ENCODE peak calls at places on chromosome 13, in six cellular contexts. N, B, D, M, T and C are unnamed samples. For H3K9me3, the result is how much of the 10 kb centered on the place peaks cover.

GRCh38 chr13:75715598-75716523 is 79.7 kb downstream of the LMO7 start:
- DNase-seq in T (no peak), N (no peak), D (no peak), B (peak), M (no peak), C (no peak)

GRCh38 chr13:110610955-110611595 is 4.3 kb upstream of the NAXD start:
- DNase-seq in T (no peak), D (no peak), N (no peak), M (peak), B (peak), C (no peak)

GRCh38 chr13:73653688-73654087 is 480.5 kb downstream of the KLF12 start:
- DNase-seq in D (no peak), T (no peak), B (no peak), N (no peak), M (no peak), C (no peak)

GRCh38 chr13:35260316-35260715 is 216.2 kb downstream of the MAB21L1 start:
- DNase-seq in N (no peak), B (no peak), T (no peak), M (no peak), D (no peak), C (no peak)

GRCh38 chr13:72544042-72544441 is 183.4 kb downstream of the MZT1 start:
- DNase-seq in D (no peak), M (no peak), B (no peak), T (no peak), N (no peak), C (no peak)

GRCh38 chr13:33933810-33934209 is 115.9 kb downstream of the RFC3 start:
- DNase-seq in N (no peak), M (no peak), D (no peak), T (no peak), B (no peak), C (no peak)

GRCh38 chr13:80430561-80430960 is 89.6 kb upstream of the SPRY2 start:
- DNase-seq in T (no peak), D (no peak), B (peak), M (peak), N (no peak), C (no peak)

GRCh38 chr13:52070929-52071523 is 46.5 kb downstream of the UTP14C start:
- DNase-seq in N (no peak), D (peak), M (peak), T (no peak), B (no peak), C (peak)

GRCh38 chr13:37870489-37870845 is 895 bp upstream of the TRPC4 start:
- DNase-seq in D (no peak), N (no peak), M (no peak), T (no peak), B (no peak), C (no peak)

GRCh38 chr13:102877285-102877684 is 31.5 kb downstream of the ERCC5 start:
- DNase-seq in T (no peak), M (peak), N (no peak), B (no peak), D (no peak), C (no peak)

GRCh38 chr13:90868321-90868920 is 479.1 kb upstream of the MIR17HG start:
- DNase-seq in N (peak), B (peak), D (no peak), T (no peak), M (peak), C (no peak)

GRCh38 chr13:38366954-38367645 is 17.4 kb downstream of the UFM1 start:
- DNase-seq in B (peak), N (no peak), M (peak), D (no peak), T (no peak), C (no peak)

GRCh38 chr13:56356690-56357089 is 784.0 kb upstream of the PRR20A start:
- DNase-seq in B (peak), N (no peak), D (no peak), M (no peak), T (no peak), C (no peak)

GRCh38 chr13:27016871-27017270 is 154.7 kb downstream of the USP12 start:
- DNase-seq in T (no peak), D (no peak), M (no peak), N (peak), B (no peak), C (no peak)

GRCh38 chr13:51759240-51759639 is 44.7 kb downstream of the DHRS12 start:
- DNase-seq in T (no peak), M (peak), D (no peak), B (no peak), N (no peak), C (no peak)

GRCh38 chr13:33963134-33963533 is 145.2 kb downstream of the RFC3 start:
- DNase-seq in T (no peak), D (no peak), B (no peak), M (no peak), N (no peak), C (no peak)

GRCh38 chr13:106835477-106835876 is 267.5 kb upstream of the ARGLU1 start:
- DNase-seq in N (no peak), M (no peak), D (no peak), B (no peak), T (no peak), C (no peak)

GRCh38 chr13:46475586-46475991 is 77.4 kb upstream of the LRCH1 start:
- DNase-seq in D (no peak), B (peak), M (peak), N (no peak), T (no peak), C (no peak)

GRCh38 chr13:73138967-73139491 is 80.2 kb downstream of the KLF5 start:
- DNase-seq in N (peak), D (no peak), B (peak), M (peak), T (no peak), C (no peak)

GRCh38 chr13:38868870-38869269 is 121.8 kb downstream of the STOML3 start:
- DNase-seq in B (no peak), T (no peak), N (no peak), D (no peak), M (no peak), C (no peak)

GRCh38 chr13:38462605-38463004 is 113.0 kb downstream of the UFM1 start:
- DNase-seq in D (no peak), N (no peak), B (no peak), M (no peak), T (no peak), C (no peak)

GRCh38 chr13:44249439-44249838 is 124.2 kb upstream of the SERP2 start:
- DNase-seq in T (no peak), B (peak), D (no peak), N (peak), M (peak), C (no peak)

GRCh38 chr13:44068169-44068568 is 188.5 kb downstream of the LACC1 start:
- DNase-seq in D (no peak), B (peak), M (peak), N (no peak), T (no peak), C (no peak)

GRCh38 chr13:33353210-33353609 is 67.7 kb upstream of the STARD13 start:
- DNase-seq in T (no peak), N (peak), B (no peak), D (no peak), M (no peak), C (no peak)

GRCh38 chr13:60265566-60265965 is 101.8 kb upstream of the DIAPH3 start:
- DNase-seq in D (no peak), T (no peak), B (no peak), M (peak), N (no peak), C (no peak)

GRCh38 chr13:80084086-80084676 is 256.7 kb downstream of the SPRY2 start:
- DNase-seq in D (no peak), N (no peak), T (no peak), B (peak), M (peak), C (no peak)

GRCh38 chr13:44331446-44331845 is 42.2 kb upstream of the SERP2 start:
- DNase-seq in N (no peak), T (no peak), B (no peak), M (peak), D (no peak), C (no peak)

GRCh38 chr13:73548444-73548843 is 489.6 kb downstream of the KLF5 start:
- DNase-seq in B (no peak), N (no peak), D (no peak), T (no peak), M (no peak), C (no peak)

GRCh38 chr13:110275931-110276552 is 30.9 kb downstream of the COL4A1 start:
- DNase-seq in T (no peak), M (no peak), N (no peak), D (no peak), B (no peak), C (no peak)

GRCh38 chr13:74132768-74133656 is 1.2 kb downstream of the KLF12 start:
- DNase-seq in B (no peak), N (peak), D (peak), M (peak), T (peak), C (peak)

GRCh38 chr13:40189885-40190655 is 476.4 kb downstream of the FOXO1 start:
- DNase-seq in D (peak), T (no peak), B (no peak), M (peak), N (no peak), C (no peak)

GRCh38 chr13:75537401-75538365 is at the start of gene COMMD6:
- DNase-seq in D (peak), B (peak), M (peak), N (peak), T (peak), C (peak)

DNA sequence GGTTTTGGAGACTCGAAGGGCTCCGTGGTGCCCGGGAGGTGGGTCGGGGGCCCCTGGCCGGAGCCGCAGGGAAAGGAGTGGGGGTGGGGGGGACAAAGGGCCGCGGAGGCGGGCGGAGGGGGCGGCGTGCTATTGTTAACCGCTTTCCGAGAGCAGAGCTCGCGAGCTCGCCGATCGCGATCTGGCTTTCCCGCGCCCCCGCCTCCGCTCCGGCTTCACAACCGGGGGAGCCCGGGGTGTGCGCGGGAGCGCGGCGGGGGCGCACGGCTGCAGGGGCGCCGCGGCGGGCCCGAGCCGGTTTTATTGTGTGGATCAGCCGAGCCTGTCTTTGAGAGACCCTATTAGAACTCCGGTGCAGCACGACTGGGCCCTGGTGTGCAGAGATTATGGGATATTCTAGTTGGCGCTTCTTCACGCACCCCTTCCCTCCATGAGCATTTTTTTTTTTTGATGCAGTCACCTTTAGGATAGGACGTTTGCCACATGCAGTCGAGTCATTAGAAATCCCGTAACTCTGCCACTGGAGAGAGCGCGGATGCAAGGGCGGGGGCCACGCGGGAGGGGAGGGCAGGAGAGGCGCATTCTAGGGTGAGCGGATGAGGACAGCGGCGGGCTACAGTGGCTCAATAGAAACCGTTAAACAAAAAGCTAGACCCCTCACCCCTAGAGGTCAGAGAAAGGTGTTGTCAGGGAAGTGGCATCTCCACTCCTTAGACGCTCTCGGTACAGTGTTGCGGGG is 3.6 kb downstream of the FGF9 start:
- DNase-seq in N (peak), M (no peak), T (peak), B (no peak), D (peak), C (no peak)
- H3K9ac ChIP-seq in N (peak), M (no peak), T (no peak), B (no peak), D (no peak), C (no peak)

GRCh38 chr13:99978781-99979452 is 2.7 kb upstream of the ZIC2 start:
- DNase-seq in D (peak), T (peak), N (peak), M (no peak), B (no peak), C (no peak)
- H3K9me3 ChIP-seq in D (under half), T (under half), N (under half), M (under half), B (under half), C (under half)

GRCh38 chr13:49996166-49996915 is 501 bp upstream of the TRIM13 start:
- DNase-seq in T (peak), N (peak), B (peak), D (peak), M (peak), C (peak)
- H3K9ac ChIP-seq in T (peak), N (peak), B (peak), D (peak), M (peak), C (peak)

DNA sequence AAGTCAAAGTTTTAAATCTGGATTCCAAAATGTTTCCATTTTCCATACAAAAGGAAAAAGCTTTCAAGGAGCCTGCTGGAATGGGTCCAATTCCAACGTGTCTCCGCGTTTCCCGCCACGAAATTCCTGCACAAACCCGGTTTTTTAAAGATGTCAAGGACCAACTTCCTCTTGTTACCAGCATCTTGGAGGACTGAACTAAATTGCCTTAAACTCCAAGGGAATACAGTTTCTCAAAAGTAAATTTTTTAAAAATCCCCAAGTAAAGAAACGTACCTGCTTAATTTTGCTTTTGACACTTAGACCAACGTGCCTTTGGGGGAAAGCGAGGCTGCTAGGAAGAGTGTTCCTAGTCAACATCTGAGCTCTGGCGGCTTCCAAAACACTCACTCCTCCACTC is 12.3 kb upstream of the SOX1 start:
- DNase-seq in T (no peak), M (no peak), B (no peak), N (no peak), D (no peak), C (no peak)
- H3K9me3 ChIP-seq in T (under half), M (under half), B (under half), N (under half), D (under half), C (under half)

DNA sequence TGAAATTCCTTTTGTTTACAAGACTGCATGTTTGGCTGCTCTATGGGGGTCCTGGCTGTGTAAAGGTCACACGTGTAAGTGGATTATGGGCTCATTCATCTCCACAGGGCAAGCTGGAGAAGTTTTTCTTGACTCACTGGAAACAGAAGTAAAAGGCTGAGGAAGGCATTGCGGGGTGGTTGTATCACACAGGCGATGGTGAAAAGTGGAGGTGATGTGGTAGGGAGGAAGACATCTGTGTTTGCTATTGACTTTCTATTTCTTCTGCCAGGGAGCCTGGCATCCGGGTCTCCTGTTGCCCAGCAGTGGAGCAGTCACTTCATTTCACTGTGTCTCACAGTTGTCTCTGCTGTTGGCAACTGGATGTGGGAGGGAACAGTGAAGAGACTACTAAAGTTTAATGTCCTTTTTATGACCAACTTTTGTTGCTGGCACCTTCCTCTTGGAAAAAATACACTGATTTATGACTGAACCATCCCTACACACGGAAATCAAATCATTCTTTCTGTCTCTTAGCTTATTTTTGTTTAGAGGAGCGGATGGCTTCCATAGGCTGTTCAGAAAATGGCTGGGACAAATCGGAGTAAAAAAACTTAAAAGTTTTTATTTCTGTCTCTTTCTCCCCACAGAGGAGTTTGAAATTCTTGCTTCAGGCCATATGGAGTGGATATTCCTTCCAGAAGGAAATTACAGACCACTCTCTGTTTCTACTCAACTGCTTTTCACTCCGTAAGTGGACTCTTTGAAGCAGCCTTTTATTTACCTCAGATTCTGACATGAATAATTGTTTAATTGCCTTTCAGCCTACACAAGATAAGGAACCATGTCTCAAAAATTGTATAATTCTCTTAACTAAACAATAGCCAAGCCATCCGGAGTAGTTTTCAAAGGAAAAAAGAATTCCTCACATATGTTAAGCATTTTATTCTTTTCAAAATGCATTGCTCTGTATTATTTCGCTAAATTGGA is 23.9 kb upstream of the MEDAG start:
- DNase-seq in D (peak), B (no peak), M (no peak), N (no peak), T (no peak), C (no peak)
- H3K9ac ChIP-seq in D (no peak), B (no peak), M (no peak), N (no peak), T (no peak), C (no peak)

DNA sequence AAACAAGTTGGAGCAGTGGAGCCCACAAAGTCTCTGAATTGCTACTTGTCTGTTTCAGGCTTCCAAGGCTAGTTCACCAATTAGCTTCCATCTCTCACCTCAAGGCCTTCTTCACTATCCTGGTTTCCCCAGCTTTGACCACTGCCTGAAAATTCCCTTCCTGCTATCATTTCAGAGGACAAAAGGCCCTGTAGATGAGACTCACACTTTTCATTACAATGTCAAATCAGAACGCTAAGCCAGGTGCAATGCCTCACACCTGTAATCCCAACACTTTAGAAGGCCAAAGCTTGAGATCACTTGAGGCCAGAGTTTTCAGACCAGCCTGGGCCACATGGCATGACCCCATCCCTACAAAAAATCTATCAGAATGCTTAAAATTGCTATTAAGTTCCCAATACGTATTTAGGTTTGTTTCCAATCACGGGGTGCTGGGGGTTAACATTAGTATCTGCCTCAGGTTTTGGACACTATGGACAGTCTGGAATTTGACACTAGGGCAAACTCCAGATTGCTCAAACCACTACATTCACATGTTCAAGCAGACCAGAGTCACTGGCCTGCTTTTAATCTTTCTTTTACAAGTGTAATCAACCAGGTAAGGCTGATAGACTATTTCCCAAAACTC is 5.5 kb downstream of the TPT1 start:
- DNase-seq in M (no peak), T (no peak), B (no peak), D (no peak), N (no peak), C (no peak)
- H3K9me3 ChIP-seq in M (under half), T (under half), B (under half), D (under half), N (under half), C (under half)

GRCh38 chr13:30135351-30135750 is 172.0 kb downstream of the KATNAL1 start:
- DNase-seq in D (no peak), M (no peak), N (no peak), B (no peak), T (no peak), C (no peak)
- H3K9ac ChIP-seq in D (no peak), M (no peak), N (no peak), B (no peak), T (no peak), C (no peak)

DNA sequence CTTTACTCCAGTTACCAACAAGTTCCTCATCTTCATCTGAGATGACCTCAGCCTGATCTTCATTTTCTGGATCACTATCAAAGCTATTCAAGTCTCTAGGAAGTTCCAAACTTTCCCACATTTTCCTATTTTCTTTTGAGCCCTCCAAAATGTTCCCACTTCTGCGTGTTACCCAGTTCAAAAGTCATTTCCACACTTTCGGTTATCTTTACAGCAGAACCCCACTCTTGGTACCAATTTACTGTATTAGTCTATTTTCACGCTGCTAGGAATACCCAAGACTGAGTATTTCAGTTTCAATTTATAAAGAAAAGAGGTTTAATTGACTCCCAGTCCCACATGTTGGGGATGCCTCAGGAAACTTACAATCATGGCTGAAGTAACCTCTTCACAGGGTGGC is 274.3 kb downstream of the FGF9 start:
- DNase-seq in M (no peak), N (no peak), B (no peak), T (no peak), D (no peak), C (no peak)
- H3K9me3 ChIP-seq in M (under half), N (under half), B (under half), T (under half), D (under half), C (under half)

DNA sequence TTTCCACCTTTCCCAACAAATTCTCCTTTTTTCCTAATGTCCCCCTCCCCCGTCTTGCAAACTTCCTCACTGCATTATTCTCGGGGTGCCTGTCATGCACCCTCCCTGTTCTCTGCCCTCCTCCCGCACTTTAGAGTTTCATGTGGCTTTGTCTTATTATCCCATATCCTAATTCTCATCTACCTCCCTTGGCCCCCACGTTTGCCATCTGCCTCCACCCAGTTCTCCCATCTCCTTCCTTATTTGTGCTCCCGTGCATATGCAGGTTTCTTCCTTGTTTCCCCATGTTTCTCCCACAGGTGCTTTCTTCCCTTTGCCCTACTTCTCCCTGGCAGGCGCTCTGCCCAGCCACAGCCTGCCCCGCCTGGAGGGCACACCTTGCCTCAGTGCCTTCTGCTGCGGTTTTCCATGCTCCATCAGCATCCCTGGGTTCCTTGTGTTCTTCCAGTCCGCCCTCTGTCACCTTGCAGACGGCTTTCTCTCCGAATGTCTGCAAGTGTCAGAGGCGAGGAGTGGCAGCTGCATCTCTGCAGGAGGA is 1.5 kb downstream of the SPATA13 start:
- DNase-seq in M (no peak), D (no peak), N (peak), B (peak), T (no peak), C (no peak)
- H3K9ac ChIP-seq in M (no peak), D (no peak), N (peak), B (peak), T (peak), C (peak)